ENCODE peak calls at places on chromosome 22, in five cellular contexts. One of them, this sample, is unnamed.

GRCh38 chr22:32311551-32312071 is 46.1 kb upstream of the RFPL3 start:
- DNase-seq in BE2C: no peak
- DNase-seq in aorta: peak; percentile 50
- DNase-seq in gastrocnemius medialis: no peak
- DNase-seq in mesenchymal stem cell: no peak
- DNase-seq in this sample: peak; percentile 32

GRCh38 chr22:46734830-46735453 is 3.1 kb downstream of the CERK start:
- DNase-seq in mesenchymal stem cell: peak; percentile 4
- DNase-seq in gastrocnemius medialis: no peak
- DNase-seq in BE2C: peak; percentile 60
- DNase-seq in aorta: no peak
- DNase-seq in this sample: no peak

GRCh38 chr22:42929838-42930155 is 72.7 kb upstream of the ARFGAP3 start:
- DNase-seq in BE2C: no peak
- DNase-seq in gastrocnemius medialis: no peak
- DNase-seq in mesenchymal stem cell: no peak
- DNase-seq in aorta: no peak
- DNase-seq in this sample: no peak

GRCh38 chr22:45254388-45254787 is 13.7 kb upstream of the KIAA0930 start:
- DNase-seq in gastrocnemius medialis: no peak
- DNase-seq in BE2C: no peak
- DNase-seq in mesenchymal stem cell: no peak
- DNase-seq in aorta: no peak
- DNase-seq in this sample: no peak

GRCh38 chr22:46487318-46487717 is 50.1 kb downstream of the CELSR1 start:
- DNase-seq in BE2C: no peak
- DNase-seq in aorta: no peak
- DNase-seq in gastrocnemius medialis: no peak
- DNase-seq in mesenchymal stem cell: no peak
- DNase-seq in this sample: no peak

GRCh38 chr22:29570456-29570855 is 10.5 kb downstream of the NIPSNAP1 start:
- DNase-seq in mesenchymal stem cell: no peak
- DNase-seq in gastrocnemius medialis: no peak
- DNase-seq in aorta: no peak
- DNase-seq in BE2C: no peak
- DNase-seq in this sample: no peak

GRCh38 chr22:29581799-29582198 is 886 bp upstream of the NIPSNAP1 start:
- DNase-seq in BE2C: no peak
- DNase-seq in mesenchymal stem cell: no peak
- DNase-seq in aorta: no peak
- DNase-seq in gastrocnemius medialis: no peak
- DNase-seq in this sample: no peak

GRCh38 chr22:27835446-27835845 is 33.9 kb upstream of the MN1 start:
- DNase-seq in gastrocnemius medialis: no peak
- DNase-seq in aorta: no peak
- DNase-seq in mesenchymal stem cell: peak; percentile 69
- DNase-seq in BE2C: no peak
- DNase-seq in this sample: no peak

GRCh38 chr22:33848251-33848650 is 72.0 kb downstream of the LARGE1 start:
- DNase-seq in mesenchymal stem cell: no peak
- DNase-seq in gastrocnemius medialis: no peak
- DNase-seq in aorta: no peak
- DNase-seq in BE2C: no peak
- DNase-seq in this sample: no peak

GRCh38 chr22:19003518-19003917 is 67.4 kb upstream of the PRODH start:
- DNase-seq in gastrocnemius medialis: no peak
- DNase-seq in mesenchymal stem cell: no peak
- DNase-seq in BE2C: no peak
- DNase-seq in aorta: no peak
- DNase-seq in this sample: no peak

GRCh38 chr22:31144223-31144622 is 3.9 kb upstream of the PLA2G3 start:
- DNase-seq in aorta: no peak
- DNase-seq in gastrocnemius medialis: no peak
- DNase-seq in BE2C: no peak
- DNase-seq in mesenchymal stem cell: peak; percentile 33
- DNase-seq in this sample: no peak

GRCh38 chr22:24935771-24936483 is 10.6 kb downstream of the LHFPL7 start:
- DNase-seq in BE2C: no peak
- DNase-seq in gastrocnemius medialis: no peak
- DNase-seq in mesenchymal stem cell: no peak
- DNase-seq in aorta: no peak
- DNase-seq in this sample: no peak

GRCh38 chr22:47333625-47334024 is 571.2 kb downstream of the TBC1D22A start:
- DNase-seq in BE2C: no peak
- DNase-seq in mesenchymal stem cell: no peak
- DNase-seq in aorta: no peak
- DNase-seq in gastrocnemius medialis: no peak
- DNase-seq in this sample: no peak

GRCh38 chr22:36781656-36782627 is 6.0 kb upstream of the IFT27 start:
- DNase-seq in aorta: peak; percentile 93
- DNase-seq in BE2C: peak; percentile 77
- DNase-seq in mesenchymal stem cell: peak; percentile 92
- DNase-seq in gastrocnemius medialis: peak; percentile 31
- DNase-seq in this sample: peak; percentile 82

GRCh38 chr22:36351921-36352774 is 35.6 kb downstream of the MYH9 start:
- DNase-seq in aorta: no peak
- DNase-seq in gastrocnemius medialis: no peak
- DNase-seq in mesenchymal stem cell: no peak
- DNase-seq in BE2C: no peak
- DNase-seq in this sample: no peak

GRCh38 chr22:26452236-26453016 is 23.4 kb downstream of the ASPHD2 start:
- DNase-seq in gastrocnemius medialis: no peak
- DNase-seq in aorta: no peak
- DNase-seq in BE2C: no peak
- DNase-seq in mesenchymal stem cell: no peak
- DNase-seq in this sample: no peak

GRCh38 chr22:31588970-31589675 is 72.9 kb downstream of the PISD start:
- DNase-seq in mesenchymal stem cell: no peak
- DNase-seq in BE2C: no peak
- DNase-seq in aorta: no peak
- DNase-seq in gastrocnemius medialis: no peak
- DNase-seq in this sample: no peak

GRCh38 chr22:23908561-23909205 is 14.5 kb downstream of the MIF start:
- DNase-seq in gastrocnemius medialis: no peak
- DNase-seq in aorta: no peak
- DNase-seq in BE2C: no peak
- DNase-seq in mesenchymal stem cell: no peak
- DNase-seq in this sample: no peak

GRCh38 chr22:46813816-46814597 is 51.6 kb downstream of the TBC1D22A start:
- DNase-seq in BE2C: no peak
- DNase-seq in mesenchymal stem cell: peak; percentile 28
- DNase-seq in aorta: peak; percentile 76
- DNase-seq in gastrocnemius medialis: no peak
- DNase-seq in this sample: no peak

GRCh38 chr22:46069518-46070214 is 80.7 kb upstream of the PPARA start:
- DNase-seq in mesenchymal stem cell: peak; percentile 28
- DNase-seq in gastrocnemius medialis: peak; percentile 82
- DNase-seq in aorta: peak; percentile 94
- DNase-seq in BE2C: peak; percentile 95
- DNase-seq in this sample: peak; percentile 94

GRCh38 chr22:17213976-17214375 is 5.3 kb downstream of the ADA2 start:
- DNase-seq in gastrocnemius medialis: peak; percentile 60
- DNase-seq in mesenchymal stem cell: no peak
- DNase-seq in BE2C: peak; percentile 35
- DNase-seq in aorta: no peak
- DNase-seq in this sample: peak; percentile 73

GRCh38 chr22:29691636-29692326 is 28.0 kb upstream of the CABP7 start:
- DNase-seq in mesenchymal stem cell: no peak
- DNase-seq in BE2C: no peak
- DNase-seq in aorta: no peak
- DNase-seq in gastrocnemius medialis: no peak
- DNase-seq in this sample: no peak

GRCh38 chr22:45319319-45319675 is 9.6 kb downstream of the FAM118A start:
- DNase-seq in gastrocnemius medialis: no peak
- DNase-seq in mesenchymal stem cell: peak; percentile 29
- DNase-seq in aorta: no peak
- DNase-seq in BE2C: peak; percentile 47
- DNase-seq in this sample: no peak

GRCh38 chr22:29308148-29308790 is 1.8 kb downstream of the GAS2L1 start:
- DNase-seq in aorta: peak; percentile 77
- DNase-seq in gastrocnemius medialis: no peak
- DNase-seq in mesenchymal stem cell: no peak
- DNase-seq in BE2C: no peak
- DNase-seq in this sample: no peak

GRCh38 chr22:22935546-22936157 is 48.0 kb downstream of the IGLL5 start:
- DNase-seq in mesenchymal stem cell: no peak
- DNase-seq in BE2C: no peak
- DNase-seq in aorta: no peak
- DNase-seq in gastrocnemius medialis: no peak
- DNase-seq in this sample: no peak

GRCh38 chr22:45878901-45879551 is 97.9 kb downstream of the WNT7B start:
- DNase-seq in BE2C: peak; percentile 27
- DNase-seq in mesenchymal stem cell: no peak
- DNase-seq in gastrocnemius medialis: no peak
- DNase-seq in aorta: peak; percentile 68
- DNase-seq in this sample: no peak

GRCh38 chr22:45227645-45228400 is 12.9 kb downstream of the KIAA0930 start:
- DNase-seq in BE2C: no peak
- DNase-seq in aorta: peak; percentile 82
- DNase-seq in mesenchymal stem cell: no peak
- DNase-seq in gastrocnemius medialis: no peak
- DNase-seq in this sample: no peak

GRCh38 chr22:42299586-42300285 is 29.3 kb upstream of the TCF20 start:
- DNase-seq in gastrocnemius medialis: peak; percentile 12
- DNase-seq in BE2C: no peak
- DNase-seq in aorta: no peak
- DNase-seq in mesenchymal stem cell: no peak
- DNase-seq in this sample: no peak

GRCh38 chr22:46293591-46294260 is 2.9 kb upstream of the GTSE1 start:
- DNase-seq in gastrocnemius medialis: peak; percentile 43
- DNase-seq in BE2C: no peak
- DNase-seq in mesenchymal stem cell: peak; percentile 24
- DNase-seq in aorta: peak; percentile 75
- DNase-seq in this sample: no peak

GRCh38 chr22:43014876-43015676 is at the start of gene PACSIN2:
- DNase-seq in gastrocnemius medialis: peak; percentile 99
- DNase-seq in aorta: peak; percentile 99
- DNase-seq in BE2C: peak; percentile 100
- DNase-seq in mesenchymal stem cell: peak; percentile 99
- DNase-seq in this sample: peak; percentile 100

GRCh38 chr22:48717076-48717810 is 1110.4 kb downstream of the BRD1 start:
- DNase-seq in gastrocnemius medialis: no peak
- DNase-seq in mesenchymal stem cell: no peak
- DNase-seq in aorta: peak; percentile 49
- DNase-seq in BE2C: no peak
- DNase-seq in this sample: no peak

DNA sequence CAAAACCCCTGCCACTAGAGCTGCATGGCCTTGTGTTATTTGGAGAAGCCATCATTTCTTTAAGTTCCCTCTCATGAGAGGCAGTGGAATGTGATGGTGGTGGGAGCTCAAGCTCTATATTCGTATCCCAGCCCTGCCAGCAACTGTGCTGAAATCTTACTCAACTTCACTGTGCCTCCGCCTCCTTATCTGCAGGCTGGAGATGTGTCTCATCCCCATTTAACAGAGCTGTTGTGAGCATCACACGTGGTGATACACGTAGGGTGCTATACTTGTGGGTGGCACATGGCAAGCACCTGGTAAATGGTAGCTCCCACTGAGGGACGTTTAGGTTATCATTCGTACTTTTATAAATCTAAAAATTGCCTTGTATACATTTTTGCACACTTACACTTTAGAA is 23.1 kb downstream of the TNRC6B start:
- DNase-seq in mesenchymal stem cell: no peak
- DNase-seq in BE2C: no peak
- DNase-seq in gastrocnemius medialis: no peak
- DNase-seq in aorta: no peak
- DNase-seq in this sample: no peak
- H3K4me1 ChIP-seq in mesenchymal stem cell: peaks cover 20% of the 10 kb centered on the region
- H3K4me1 ChIP-seq in BE2C: peaks cover 37% of the 10 kb centered on the region
- H3K4me1 ChIP-seq in gastrocnemius medialis: peaks cover 92% of the 10 kb centered on the region
- H3K4me1 ChIP-seq in aorta: peaks cover 4% of the 10 kb centered on the region
- H3K4me1 ChIP-seq in this sample: peaks cover 59% of the 10 kb centered on the region

GRCh38 chr22:38111941-38112355 is 1.5 kb upstream of the BAIAP2L2 start:
- DNase-seq in mesenchymal stem cell: no peak
- DNase-seq in BE2C: no peak
- DNase-seq in aorta: peak; percentile 72
- DNase-seq in gastrocnemius medialis: no peak
- DNase-seq in this sample: no peak

GRCh38 chr22:38110863-38111852 is 674 bp upstream of the BAIAP2L2 start:
- DNase-seq in mesenchymal stem cell: no peak
- DNase-seq in BE2C: no peak
- DNase-seq in gastrocnemius medialis: no peak
- DNase-seq in aorta: peak; percentile 75
- DNase-seq in this sample: no peak

GRCh38 chr22:38108561-38109319 is 1.7 kb downstream of the BAIAP2L2 start:
- DNase-seq in gastrocnemius medialis: no peak
- DNase-seq in mesenchymal stem cell: no peak
- DNase-seq in BE2C: no peak
- DNase-seq in aorta: peak; percentile 49
- DNase-seq in this sample: no peak

GRCh38 chr22:38109391-38110000 is 988 bp downstream of the BAIAP2L2 start:
- DNase-seq in gastrocnemius medialis: no peak
- DNase-seq in aorta: peak; percentile 69
- DNase-seq in mesenchymal stem cell: no peak
- DNase-seq in BE2C: no peak
- DNase-seq in this sample: no peak

GRCh38 chr22:38110008-38110862 is at the start of gene BAIAP2L2:
- DNase-seq in gastrocnemius medialis: no peak
- DNase-seq in mesenchymal stem cell: no peak
- DNase-seq in BE2C: no peak
- DNase-seq in aorta: peak; percentile 71
- DNase-seq in this sample: no peak
- H3K4me3 ChIP-seq in gastrocnemius medialis: no peak within 1 kb of the TSS
- H3K4me3 ChIP-seq in mesenchymal stem cell: no peak within 1 kb of the TSS
- H3K4me3 ChIP-seq in BE2C: no peak within 1 kb of the TSS
- H3K4me3 ChIP-seq in aorta: no peak within 1 kb of the TSS
- H3K4me3 ChIP-seq in this sample: no peak within 1 kb of the TSS

GRCh38 chr22:49931863-49932262 is 13.4 kb downstream of the CRELD2 start:
- DNase-seq in aorta: no peak
- DNase-seq in mesenchymal stem cell: no peak
- DNase-seq in gastrocnemius medialis: no peak
- DNase-seq in BE2C: no peak
- DNase-seq in this sample: no peak
- H3K4me1 ChIP-seq in aorta: peaks cover 1% of the 10 kb centered on the region
- H3K4me1 ChIP-seq in mesenchymal stem cell: peaks cover 36% of the 10 kb centered on the region
- H3K4me1 ChIP-seq in gastrocnemius medialis: peaks cover 55% of the 10 kb centered on the region
- H3K4me1 ChIP-seq in BE2C: peaks cover 16% of the 10 kb centered on the region
- H3K4me1 ChIP-seq in this sample: no peaks in the 10 kb centered on the region

DNA sequence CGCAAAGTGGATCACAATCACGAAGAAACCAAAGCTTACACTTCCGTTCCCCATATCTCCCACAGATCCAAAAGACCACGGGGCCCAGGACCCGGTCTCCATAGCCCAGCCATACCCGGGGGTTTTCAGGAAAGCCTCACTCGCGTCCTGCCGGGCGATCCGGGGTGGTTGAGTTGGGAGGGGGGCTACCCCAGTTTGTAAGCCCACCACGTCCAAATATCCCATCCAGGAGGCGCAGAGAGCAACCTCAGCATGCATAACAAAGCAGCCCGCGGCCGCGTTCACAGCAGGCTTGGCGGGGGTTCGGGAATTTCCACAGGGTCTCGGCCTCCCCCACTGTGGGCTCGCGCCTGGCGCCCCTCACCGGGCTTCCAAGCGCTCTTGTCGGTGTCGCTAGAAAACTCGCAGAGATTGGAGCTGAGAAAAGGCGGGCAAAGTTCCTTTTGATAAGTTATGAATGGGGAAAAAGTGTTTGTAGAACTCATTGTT is 9.5 kb downstream of the SDF2L1 start:
- DNase-seq in mesenchymal stem cell: peak; percentile 18
- DNase-seq in BE2C: no peak
- DNase-seq in gastrocnemius medialis: no peak
- DNase-seq in aorta: peak; percentile 83
- DNase-seq in this sample: no peak
- H3K4me3 ChIP-seq in mesenchymal stem cell: peak overlapping the region; percentile 63
- H3K4me3 ChIP-seq in BE2C: peak overlapping the region; percentile 90
- H3K4me3 ChIP-seq in gastrocnemius medialis: peak overlapping the region; percentile 61
- H3K4me3 ChIP-seq in aorta: peak overlapping the region; percentile 53
- H3K4me3 ChIP-seq in this sample: peak overlapping the region; percentile 47

GRCh38 chr22:44029069-44029468 is 5.0 kb downstream of the PARVB start:
- DNase-seq in BE2C: no peak
- DNase-seq in mesenchymal stem cell: no peak
- DNase-seq in aorta: peak; percentile 2
- DNase-seq in gastrocnemius medialis: peak; percentile 67
- DNase-seq in this sample: no peak
- H3K4me1 ChIP-seq in BE2C: no peaks in the 10 kb centered on the region
- H3K4me1 ChIP-seq in mesenchymal stem cell: peaks cover 6% of the 10 kb centered on the region
- H3K4me1 ChIP-seq in aorta: no peaks in the 10 kb centered on the region
- H3K4me1 ChIP-seq in gastrocnemius medialis: peaks cover 91% of the 10 kb centered on the region
- H3K4me1 ChIP-seq in this sample: peaks cover 88% of the 10 kb centered on the region